ENCODE peak calls at places on chromosome 13, in six cellular contexts. N is K562, T is GM12891, X is H1, R is SK-N-SH, S is HepG2. H is an unnamed sample.

GRCh38 chr13:111474136-111475002 is 153.9 kb downstream of the TEX29 start:
- DNase-seq in N (peak; percentile 19), T (peak; percentile 48), X (peak; percentile 47), R (peak; percentile 75), S (peak; percentile 18), H (no peak)

GRCh38 chr13:25371158-25371557 is 616 bp upstream of the ATP8A2 start:
- DNase-seq in N (no peak), T (no peak), X (no peak), R (no peak), S (no peak), H (no peak)

GRCh38 chr13:25973576-25973975 is 78.2 kb downstream of the SHISA2 start:
- DNase-seq in N (no peak), T (no peak), X (no peak), R (no peak), S (no peak), H (no peak)

GRCh38 chr13:48975101-48975925 is at the start of gene FNDC3A:
- DNase-seq in N (peak; percentile 70), T (peak; percentile 76), X (peak; percentile 84), R (peak; percentile 94), S (peak; percentile 47), H (peak; percentile 64)

GRCh38 chr13:21060063-21060826 is 1.1 kb downstream of the LATS2 start:
- DNase-seq in N (no peak), T (peak; percentile 42), X (peak; percentile 62), R (no peak), S (no peak), H (no peak)

GRCh38 chr13:51727634-51728274 is 76.2 kb downstream of the DHRS12 start:
- DNase-seq in N (no peak), T (no peak), X (no peak), R (no peak), S (no peak), H (no peak)

GRCh38 chr13:24923305-24923640 is 159.3 kb downstream of the RNF17 start:
- DNase-seq in N (no peak), T (peak; percentile 20), X (no peak), R (peak; percentile 39), S (no peak), H (peak; percentile 30)

GRCh38 chr13:59963383-59963782 is 200.3 kb downstream of the DIAPH3 start:
- DNase-seq in N (no peak), T (no peak), X (no peak), R (no peak), S (no peak), H (no peak)

GRCh38 chr13:112444416-112445399 is 68.6 kb downstream of the SPACA7 start:
- DNase-seq in N (no peak), T (no peak), X (peak; percentile 38), R (no peak), S (no peak), H (no peak)

GRCh38 chr13:79406597-79406908 is 498 bp upstream of the RBM26 start:
- DNase-seq in N (no peak), T (no peak), X (no peak), R (no peak), S (no peak), H (no peak)

GRCh38 chr13:27174766-27175455 is 3.3 kb upstream of the USP12 start:
- DNase-seq in N (no peak), T (no peak), X (no peak), R (no peak), S (no peak), H (no peak)

GRCh38 chr13:97127842-97128241 is 94.3 kb upstream of the MBNL2 start:
- DNase-seq in N (no peak), T (no peak), X (no peak), R (no peak), S (peak; percentile 40), H (no peak)

GRCh38 chr13:52118595-52118994 is 10.3 kb downstream of the NEK5 start:
- DNase-seq in N (no peak), T (no peak), X (no peak), R (no peak), S (no peak), H (no peak)

GRCh38 chr13:79385694-79386093 is 20.4 kb downstream of the RBM26 start:
- DNase-seq in N (peak; percentile 9), T (no peak), X (no peak), R (no peak), S (no peak), H (no peak)

GRCh38 chr13:68927387-68928026 is 1180.1 kb upstream of the ATXN8OS start:
- DNase-seq in N (no peak), T (no peak), X (no peak), R (peak; percentile 6), S (peak; percentile 12), H (no peak)

GRCh38 chr13:18991054-18991453 is 190.6 kb downstream of the TUBA3C start:
- DNase-seq in N (no peak), T (no peak), X (no peak), R (no peak), S (no peak), H (no peak)

GRCh38 chr13:72839831-72840426 is 58.0 kb downstream of the PIBF1 start:
- DNase-seq in N (peak; percentile 15), T (peak; percentile 24), X (peak; percentile 51), R (peak; percentile 56), S (peak; percentile 56), H (no peak)

GRCh38 chr13:50512602-50513527 is 330.6 kb downstream of the DLEU7 start:
- DNase-seq in N (no peak), T (peak; percentile 32), X (no peak), R (no peak), S (peak; percentile 47), H (peak; percentile 33)

GRCh38 chr13:96525715-96526114 is 435.8 kb downstream of the HS6ST3 start:
- DNase-seq in N (no peak), T (no peak), X (no peak), R (no peak), S (peak; percentile 22), H (no peak)

GRCh38 chr13:73902296-73902695 is 231.9 kb downstream of the KLF12 start:
- DNase-seq in N (no peak), T (no peak), X (no peak), R (no peak), S (no peak), H (no peak)

GRCh38 chr13:23956106-23956505 is 58.8 kb upstream of the C1QTNF9B start:
- DNase-seq in N (no peak), T (no peak), X (no peak), R (no peak), S (no peak), H (no peak)

GRCh38 chr13:112785419-112785856 is 95.6 kb downstream of the ATP11A start:
- DNase-seq in N (no peak), T (peak; percentile 2), X (no peak), R (no peak), S (no peak), H (no peak)

GRCh38 chr13:38686635-38687245 is at the start of gene FREM2:
- DNase-seq in N (no peak), T (no peak), X (peak; percentile 89), R (no peak), S (no peak), H (no peak)

GRCh38 chr13:62119739-62120700 is 704.4 kb upstream of the PCDH20 start:
- DNase-seq in N (no peak), T (peak; percentile 1), X (no peak), R (peak; percentile 17), S (no peak), H (no peak)

GRCh38 chr13:100508391-100508790 is 80.2 kb downstream of the GGACT start:
- DNase-seq in N (no peak), T (no peak), X (no peak), R (no peak), S (no peak), H (no peak)

GRCh38 chr13:80430561-80430960 is 89.6 kb upstream of the SPRY2 start:
- DNase-seq in N (no peak), T (no peak), X (no peak), R (no peak), S (no peak), H (no peak)

GRCh38 chr13:49569993-49570689 is 15.2 kb downstream of the RCBTB1 start:
- DNase-seq in N (no peak), T (no peak), X (no peak), R (peak; percentile 31), S (no peak), H (no peak)

GRCh38 chr13:99182439-99182838 is 18.2 kb upstream of the UBAC2 start:
- DNase-seq in N (no peak), T (no peak), X (no peak), R (no peak), S (no peak), H (no peak)
- TF ChIP-seq TAF1 in N (no peak), T (no peak), X (no peak), R (no peak), S (no peak), H (no peak)

GRCh38 chr13:93226623-93227279 is at the start of gene GPC6:
- DNase-seq in N (no peak), T (no peak), X (no peak), R (peak; percentile 80), S (peak; percentile 79), H (no peak)

GRCh38 chr13:93225610-93226009 is 997 bp upstream of the GPC6 start:
- DNase-seq in N (no peak), T (no peak), X (no peak), R (no peak), S (no peak), H (no peak)

GRCh38 chr13:93226065-93226622 is 463 bp upstream of the GPC6 start:
- DNase-seq in N (no peak), T (no peak), X (no peak), R (peak; percentile 42), S (peak; percentile 52), H (no peak)

GRCh38 chr13:93227280-93227905 is 786 bp downstream of the GPC6 start:
- DNase-seq in N (no peak), T (peak; percentile 9), X (peak; percentile 81), R (peak; percentile 74), S (peak; percentile 28), H (no peak)

GRCh38 chr13:93224545-93224944 is 2.1 kb upstream of the GPC6 start:
- DNase-seq in N (no peak), T (no peak), X (no peak), R (no peak), S (peak; percentile 99), H (no peak)
- TF ChIP-seq TAF1 in N (no peak), T (no peak), X (no peak), R (no peak), S (peak; percentile 24), H (no peak)

GRCh38 chr13:39770514-39770913 is 115.1 kb downstream of the COG6 start:
- DNase-seq in N (no peak), T (no peak), X (no peak), R (no peak), S (no peak), H (no peak)
- TF ChIP-seq TAF1 in N (no peak), T (no peak), X (no peak), R (no peak), S (no peak), H (no peak)

DNA sequence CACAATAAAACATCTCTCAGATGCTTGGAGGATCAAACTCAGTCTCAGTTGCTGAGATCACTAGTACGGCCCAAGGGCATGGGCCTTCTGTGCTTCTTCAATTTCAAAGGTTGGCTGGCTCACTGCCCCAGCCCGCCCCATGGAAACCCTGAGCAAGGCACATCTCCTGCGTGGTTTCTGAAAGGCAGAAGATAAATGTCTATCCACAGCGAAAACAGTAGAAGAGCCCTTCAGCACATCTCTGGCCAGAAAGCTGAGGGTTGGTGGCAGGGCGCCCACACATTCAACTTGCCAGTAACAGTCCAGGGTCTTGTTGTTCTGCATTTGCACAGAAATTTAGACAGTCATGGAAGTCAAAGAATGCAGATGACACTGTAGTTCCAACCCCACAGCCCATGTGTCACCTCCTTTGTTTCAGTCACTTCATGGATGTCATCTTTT is 24.0 kb upstream of the KATNAL1 start:
- DNase-seq in N (no peak), T (no peak), X (no peak), R (no peak), S (no peak), H (no peak)
- TF ChIP-seq TAF1 in N (no peak), T (no peak), X (no peak), R (no peak), S (no peak), H (no peak)

H was measured in GM12892.